ENCODE peak calls at places on chromosomes 4 and X, in eight cellular contexts. E is fibroblast of the aortic adventitia; F is activated CD4-positive, alpha-beta T cell treated with anti-CD3 and anti-CD28 coated beads, Interleukin-2, amount 50 U/mL, for 1 hour; P is M059J; D is T-helper 9 cell; Q is NCI-H187 treated with DMSO at 0.1 percent for 48 hours; V is AG08395; M is caudate nucleus. A is an unnamed sample.

GRCh38 chr4:153577053-153577452 is 107.0 kb upstream of the TLR2 start:
- DNase-seq in P (no peak), F (no peak), V (no peak), M (no peak), E (no peak), Q (no peak), D (no peak), A (no peak)

GRCh38 chr4:19486400-19486799 is 765.3 kb upstream of the SLIT2 start:
- DNase-seq in V (no peak), P (peak; percentile 45), Q (no peak), E (no peak), D (no peak), F (no peak), M (no peak), A (peak; percentile 2)

GRCh38 chr4:153514001-153514526 is 47.9 kb downstream of the TMEM131L start:
- DNase-seq in M (no peak), D (no peak), E (peak; percentile 96), Q (no peak), P (peak; percentile 72), F (no peak), V (peak; percentile 71), A (peak; percentile 92)

GRCh38 chrX:12819231-12819630 is 28.0 kb downstream of the PRPS2 start:
- DNase-seq in V (no peak), D (no peak), Q (no peak), E (peak; percentile 19), P (no peak), F (no peak), M (no peak), A (no peak)

GRCh38 chr4:102616661-102617060 is 115.5 kb downstream of the NFKB1 start:
- DNase-seq in M (no peak), E (no peak), F (no peak), V (no peak), D (no peak), Q (peak; percentile 11), P (no peak), A (no peak)

GRCh38 chr4:7391637-7392437 is 42.9 kb downstream of the PSAPL1 start:
- DNase-seq in Q (no peak), E (no peak), F (no peak), M (no peak), V (no peak), P (no peak), D (no peak), A (no peak)

GRCh38 chr4:153763404-153763803 is 3.6 kb upstream of the RNF175 start:
- DNase-seq in E (no peak), V (no peak), M (no peak), F (no peak), P (no peak), Q (no peak), D (no peak), A (no peak)

GRCh38 chrX:39439910-39440733 is 638.9 kb downstream of the MID1IP1 start:
- DNase-seq in M (no peak), Q (no peak), E (no peak), P (no peak), V (no peak), F (no peak), D (no peak), A (peak; percentile 42)

GRCh38 chrX:15579778-15580747 is 20.7 kb downstream of the ACE2 start:
- DNase-seq in M (no peak), E (peak; percentile 93), D (no peak), P (peak; percentile 59), V (no peak), F (no peak), Q (no peak), A (peak; percentile 64)

GRCh38 chrX:74420194-74421035 is 878 bp upstream of the SLC16A2 start:
- DNase-seq in P (peak; percentile 89), D (no peak), M (peak; percentile 58), E (peak; percentile 78), V (peak; percentile 63), F (no peak), Q (no peak), A (peak; percentile 79)

GRCh38 chr4:83138979-83139378 is 24.4 kb upstream of the PLAC8 start:
- DNase-seq in P (no peak), D (no peak), F (no peak), Q (no peak), E (no peak), M (no peak), V (no peak), A (no peak)

GRCh38 chr4:3629665-3630064 is 97.4 kb upstream of the LRPAP1 start:
- DNase-seq in Q (no peak), D (no peak), E (no peak), P (no peak), M (no peak), F (no peak), V (no peak), A (no peak)

GRCh38 chrX:9911479-9911878 is 55.7 kb upstream of the CLDN34 start:
- DNase-seq in M (no peak), D (no peak), V (peak; percentile 21), E (no peak), F (no peak), Q (no peak), P (peak; percentile 47), A (peak; percentile 45)

GRCh38 chrX:53086464-53086863 is 4.3 kb downstream of the TSPYL2 start:
- DNase-seq in D (no peak), P (no peak), V (no peak), F (no peak), M (peak; percentile 43), Q (no peak), E (no peak), A (no peak)

GRCh38 chrX:153411255-153411987 is at the start of gene ZFP92:
- DNase-seq in E (no peak), V (peak; percentile 37), F (peak; percentile 26), M (peak; percentile 35), Q (no peak), D (peak; percentile 9), P (no peak), A (no peak)

GRCh38 chr4:125070869-125071268 is 243.9 kb upstream of the FAT4 start:
- DNase-seq in Q (no peak), P (peak; percentile 3), V (no peak), E (no peak), M (no peak), D (no peak), F (no peak), A (no peak)

GRCh38 chr4:15457401-15458201 is 12.1 kb upstream of the CC2D2A start:
- DNase-seq in Q (no peak), E (peak; percentile 88), P (peak; percentile 57), D (no peak), M (no peak), F (no peak), V (peak; percentile 59), A (peak; percentile 76)

GRCh38 chr4:52425751-52426326 is 233.3 kb downstream of the USP46 start:
- DNase-seq in V (no peak), F (no peak), D (no peak), P (no peak), E (no peak), M (no peak), Q (no peak), A (no peak)

GRCh38 chrX:15946783-15947550 is 92.4 kb upstream of the AP1S2 start:
- DNase-seq in M (no peak), E (peak; percentile 79), V (peak; percentile 82), D (no peak), P (peak; percentile 97), F (no peak), Q (no peak), A (peak; percentile 87)

GRCh38 chr4:83582289-83582756 is 46.4 kb downstream of the GPAT3 start:
- DNase-seq in V (peak; percentile 25), D (no peak), E (peak; percentile 66), F (no peak), M (peak; percentile 1), Q (no peak), P (peak; percentile 86), A (peak; percentile 87)

GRCh38 chrX:42544883-42545282 is 233.1 kb downstream of the PPP1R2C start:
- DNase-seq in P (no peak), V (no peak), Q (no peak), D (no peak), E (no peak), F (no peak), M (no peak), A (no peak)